ENCODE peak calls at places on chromosomes 12 and 14, in seven cellular contexts. One of them, this sample, is unnamed.

GRCh38 chr14:72516936-72517408 is 376.9 kb downstream of the DPF3 start:
- DNase-seq in stimulated activated CD8-positive, alpha-beta memory T cell treated with anti-CD3 and anti-CD28 coated beads, Interleukin-4, amount 100 ng/mL, for 4 hours: peak
- DNase-seq in GM03348: peak
- DNase-seq in left ventricle myocardium inferior: peak
- DNase-seq in type B pancreatic cell: no peak
- DNase-seq in endothelial cell: peak
- DNase-seq in adipocyte: peak
- DNase-seq in this sample: peak

GRCh38 chr12:42855362-42855950 is 265.9 kb upstream of the PRICKLE1 start:
- DNase-seq in stimulated activated CD8-positive, alpha-beta memory T cell treated with anti-CD3 and anti-CD28 coated beads, Interleukin-4, amount 100 ng/mL, for 4 hours: no peak
- DNase-seq in GM03348: no peak
- DNase-seq in left ventricle myocardium inferior: no peak
- DNase-seq in type B pancreatic cell: no peak
- DNase-seq in endothelial cell: no peak
- DNase-seq in adipocyte: no peak
- DNase-seq in this sample: no peak

GRCh38 chr12:116624516-116624915 is 65.3 kb downstream of the MAP1LC3B2 start:
- DNase-seq in stimulated activated CD8-positive, alpha-beta memory T cell treated with anti-CD3 and anti-CD28 coated beads, Interleukin-4, amount 100 ng/mL, for 4 hours: no peak
- DNase-seq in GM03348: no peak
- DNase-seq in left ventricle myocardium inferior: no peak
- DNase-seq in type B pancreatic cell: no peak
- DNase-seq in endothelial cell: no peak
- DNase-seq in adipocyte: no peak
- DNase-seq in this sample: no peak

GRCh38 chr12:109196332-109196731 is 79.9 kb downstream of the ACACB start:
- DNase-seq in stimulated activated CD8-positive, alpha-beta memory T cell treated with anti-CD3 and anti-CD28 coated beads, Interleukin-4, amount 100 ng/mL, for 4 hours: no peak
- DNase-seq in GM03348: no peak
- DNase-seq in left ventricle myocardium inferior: no peak
- DNase-seq in type B pancreatic cell: no peak
- DNase-seq in endothelial cell: no peak
- DNase-seq in adipocyte: no peak
- DNase-seq in this sample: no peak

GRCh38 chr12:121917950-121918678 is at the start of gene CFAP251:
- DNase-seq in stimulated activated CD8-positive, alpha-beta memory T cell treated with anti-CD3 and anti-CD28 coated beads, Interleukin-4, amount 100 ng/mL, for 4 hours: peak
- DNase-seq in GM03348: peak
- DNase-seq in left ventricle myocardium inferior: peak
- DNase-seq in type B pancreatic cell: peak
- DNase-seq in endothelial cell: peak
- DNase-seq in adipocyte: no peak
- DNase-seq in this sample: peak

GRCh38 chr12:45284096-45284901 is 68.4 kb downstream of the ANO6 start:
- DNase-seq in stimulated activated CD8-positive, alpha-beta memory T cell treated with anti-CD3 and anti-CD28 coated beads, Interleukin-4, amount 100 ng/mL, for 4 hours: no peak
- DNase-seq in GM03348: peak
- DNase-seq in left ventricle myocardium inferior: no peak
- DNase-seq in type B pancreatic cell: no peak
- DNase-seq in endothelial cell: no peak
- DNase-seq in adipocyte: peak
- DNase-seq in this sample: peak

GRCh38 chr14:98984719-98985041 is 287.3 kb downstream of the BCL11B start:
- DNase-seq in stimulated activated CD8-positive, alpha-beta memory T cell treated with anti-CD3 and anti-CD28 coated beads, Interleukin-4, amount 100 ng/mL, for 4 hours: peak
- DNase-seq in GM03348: no peak
- DNase-seq in left ventricle myocardium inferior: no peak
- DNase-seq in type B pancreatic cell: no peak
- DNase-seq in endothelial cell: no peak
- DNase-seq in adipocyte: no peak
- DNase-seq in this sample: no peak

GRCh38 chr14:82704218-82704617 is 1170.6 kb upstream of the SEL1L start:
- DNase-seq in stimulated activated CD8-positive, alpha-beta memory T cell treated with anti-CD3 and anti-CD28 coated beads, Interleukin-4, amount 100 ng/mL, for 4 hours: no peak
- DNase-seq in GM03348: no peak
- DNase-seq in left ventricle myocardium inferior: no peak
- DNase-seq in type B pancreatic cell: no peak
- DNase-seq in endothelial cell: no peak
- DNase-seq in adipocyte: no peak
- DNase-seq in this sample: no peak

GRCh38 chr14:55301722-55302121 is 30.5 kb downstream of the FBXO34 start:
- DNase-seq in stimulated activated CD8-positive, alpha-beta memory T cell treated with anti-CD3 and anti-CD28 coated beads, Interleukin-4, amount 100 ng/mL, for 4 hours: no peak
- DNase-seq in GM03348: peak
- DNase-seq in left ventricle myocardium inferior: no peak
- DNase-seq in type B pancreatic cell: no peak
- DNase-seq in endothelial cell: no peak
- DNase-seq in adipocyte: peak
- DNase-seq in this sample: peak

GRCh38 chr14:23043749-23044148 is 1.7 kb downstream of the PSMB11 start:
- DNase-seq in stimulated activated CD8-positive, alpha-beta memory T cell treated with anti-CD3 and anti-CD28 coated beads, Interleukin-4, amount 100 ng/mL, for 4 hours: no peak
- DNase-seq in GM03348: no peak
- DNase-seq in left ventricle myocardium inferior: no peak
- DNase-seq in type B pancreatic cell: no peak
- DNase-seq in endothelial cell: no peak
- DNase-seq in adipocyte: no peak
- DNase-seq in this sample: no peak

This sample was measured in fibroblast of the aortic adventitia.